ENCODE peak calls at places on chromosomes 12 and 14, in four cellular contexts. W, Z, N and E are unnamed samples.

GRCh38 chr12:55743131-55743921 is 404 bp downstream of the GDF11 start:
- DNase-seq in W (peak), Z (peak), N (peak), E (peak)

GRCh38 chr14:44795725-44796124 is 166.0 kb downstream of the KLHL28 start:
- DNase-seq in W (no peak), Z (no peak), N (peak), E (no peak)

GRCh38 chr14:48726080-48726642 is 860.0 kb downstream of the RPS29 start:
- DNase-seq in W (no peak), Z (no peak), N (peak), E (no peak)

GRCh38 chr12:2856901-2857495 is at the start of gene TEX52:
- DNase-seq in W (no peak), Z (no peak), N (no peak), E (no peak)

GRCh38 chr12:11777962-11778361 is 128.5 kb downstream of the ETV6 start:
- DNase-seq in W (no peak), Z (no peak), N (no peak), E (no peak)

GRCh38 chr14:69190191-69190590 is 1.1 kb upstream of the EXD2 start:
- DNase-seq in W (no peak), Z (no peak), N (no peak), E (no peak)

GRCh38 chr14:64572721-64573508 is 23.2 kb downstream of the PPP1R36 start:
- DNase-seq in W (no peak), Z (no peak), N (peak), E (no peak)

GRCh38 chr14:103547941-103548462 is 14.5 kb downstream of the BAG5 start:
- DNase-seq in W (no peak), Z (no peak), N (no peak), E (no peak)

GRCh38 chr14:75295061-75295461 is 16.4 kb downstream of the FOS start:
- DNase-seq in W (peak), Z (peak), N (peak), E (peak)

GRCh38 chr14:68771631-68772030 is 21.2 kb downstream of the ZFP36L1 start:
- DNase-seq in W (peak), Z (no peak), N (no peak), E (no peak)

GRCh38 chr12:105214670-105215375 is 21.2 kb downstream of the APPL2 start:
- DNase-seq in W (no peak), Z (peak), N (no peak), E (no peak)

GRCh38 chr14:60645191-60645590 is 4.1 kb downstream of the SIX1 start:
- DNase-seq in W (no peak), Z (no peak), N (no peak), E (no peak)

GRCh38 chr14:78617735-78618134 is 447.6 kb downstream of the NRXN3 start:
- DNase-seq in W (no peak), Z (no peak), N (no peak), E (no peak)

GRCh38 chr12:96495841-96496545 is 6.6 kb downstream of the CFAP54 start:
- DNase-seq in W (no peak), Z (no peak), N (no peak), E (no peak)

GRCh38 chr12:19058235-19059021 is 71.1 kb upstream of the PLEKHA5 start:
- DNase-seq in W (no peak), Z (no peak), N (peak), E (no peak)

GRCh38 chr12:32083489-32083888 is 23.2 kb upstream of the BICD1 start:
- DNase-seq in W (no peak), Z (no peak), N (peak), E (peak)

GRCh38 chr14:73234029-73234428 is 3.3 kb upstream of the PAPLN start:
- DNase-seq in W (no peak), Z (no peak), N (no peak), E (no peak)

GRCh38 chr14:89349196-89350008 is 67.6 kb downstream of the FOXN3 start:
- DNase-seq in W (peak), Z (no peak), N (no peak), E (no peak)

GRCh38 chr14:66104486-66104885 is 381.7 kb upstream of the CCDC196 start:
- DNase-seq in W (no peak), Z (no peak), N (no peak), E (no peak)

GRCh38 chr12:4700621-4701026 is 19.6 kb upstream of the GALNT8 start:
- DNase-seq in W (peak), Z (no peak), N (peak), E (peak)

GRCh38 chr12:65699251-65699650 is 125.0 kb upstream of the HMGA2 start:
- DNase-seq in W (no peak), Z (no peak), N (peak), E (peak)
- TF ChIP-seq CTCF in W (no peak), Z (no peak), N (peak), E (peak)

DNA sequence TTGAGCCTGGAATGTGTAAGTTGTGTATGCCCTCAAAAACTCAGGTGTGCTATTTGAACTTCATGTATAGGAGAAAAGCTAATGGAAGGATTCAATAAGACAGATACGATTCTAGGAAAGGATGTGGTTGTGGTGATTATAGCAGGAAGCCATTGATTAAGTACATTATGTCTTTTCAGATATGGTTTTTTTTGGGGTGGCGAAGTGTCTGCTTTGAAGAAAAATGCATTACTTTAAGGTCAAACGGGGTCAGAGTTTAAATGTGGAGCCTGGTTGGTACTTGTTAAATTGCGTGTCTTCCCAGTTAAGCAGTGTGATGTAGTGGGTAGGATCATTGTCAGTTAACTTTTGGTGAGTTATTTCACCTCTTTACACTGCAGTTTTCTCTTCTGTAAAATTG is 13.0 kb upstream of the NUP107 start:
- DNase-seq in W (no peak), Z (no peak), N (no peak), E (no peak)
- H3K4me3 ChIP-seq in W (no peak), Z (no peak), N (no peak), E (no peak)

DNA sequence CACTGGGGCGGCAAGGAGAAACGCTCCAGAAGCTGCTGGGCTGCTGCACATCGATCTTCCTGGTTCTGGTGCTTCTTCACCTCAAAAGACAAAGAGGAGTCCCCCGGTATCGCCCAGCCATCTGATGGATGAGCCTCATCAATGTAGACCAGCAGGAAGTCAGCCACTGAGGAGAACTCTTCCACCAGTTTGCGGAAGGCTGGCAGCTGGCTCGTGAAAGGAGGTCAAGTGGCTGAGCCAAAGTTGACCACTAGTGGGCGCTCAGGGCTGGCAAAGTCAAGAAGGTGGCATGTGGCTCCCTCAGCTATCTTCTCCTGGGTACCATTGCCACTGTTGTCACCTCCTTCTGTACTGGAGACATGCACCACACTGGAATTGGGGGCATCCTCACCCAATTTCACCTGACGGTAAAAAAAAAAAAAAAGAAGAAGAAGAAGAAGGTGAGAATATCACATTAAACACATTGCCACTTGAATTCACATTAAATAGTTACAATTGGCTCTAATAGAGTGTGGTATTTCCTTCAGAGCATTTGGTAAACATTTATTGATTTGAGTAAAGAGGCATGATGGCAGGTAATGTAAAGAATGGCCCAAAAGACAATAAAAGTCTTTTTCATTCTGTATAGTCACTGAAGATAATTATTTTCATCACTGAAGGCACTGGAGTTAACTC is 8.3 kb downstream of the DIO2 start:
- DNase-seq in W (peak), Z (no peak), N (no peak), E (no peak)
- TF ChIP-seq CTCF in W (no peak), Z (no peak), N (peak), E (peak)

GRCh38 chr12:24903305-24904088 is 45.4 kb downstream of the BCAT1 start:
- DNase-seq in W (no peak), Z (no peak), N (no peak), E (peak)
- H3K4me3 ChIP-seq in W (peak), Z (peak), N (peak), E (peak)

GRCh38 chr14:54902143-54902520 is 494 bp downstream of the GCH1 start:
- DNase-seq in W (peak), Z (peak), N (peak), E (peak)

GRCh38 chr14:54906075-54906474 is 3.4 kb upstream of the GCH1 start:
- DNase-seq in W (no peak), Z (no peak), N (no peak), E (no peak)

GRCh38 chr14:54908230-54908629 is 5.6 kb upstream of the GCH1 start:
- DNase-seq in W (no peak), Z (no peak), N (no peak), E (no peak)

GRCh38 chr14:54901380-54902142 is 1.1 kb downstream of the GCH1 start:
- DNase-seq in W (no peak), Z (no peak), N (no peak), E (no peak)

DNA sequence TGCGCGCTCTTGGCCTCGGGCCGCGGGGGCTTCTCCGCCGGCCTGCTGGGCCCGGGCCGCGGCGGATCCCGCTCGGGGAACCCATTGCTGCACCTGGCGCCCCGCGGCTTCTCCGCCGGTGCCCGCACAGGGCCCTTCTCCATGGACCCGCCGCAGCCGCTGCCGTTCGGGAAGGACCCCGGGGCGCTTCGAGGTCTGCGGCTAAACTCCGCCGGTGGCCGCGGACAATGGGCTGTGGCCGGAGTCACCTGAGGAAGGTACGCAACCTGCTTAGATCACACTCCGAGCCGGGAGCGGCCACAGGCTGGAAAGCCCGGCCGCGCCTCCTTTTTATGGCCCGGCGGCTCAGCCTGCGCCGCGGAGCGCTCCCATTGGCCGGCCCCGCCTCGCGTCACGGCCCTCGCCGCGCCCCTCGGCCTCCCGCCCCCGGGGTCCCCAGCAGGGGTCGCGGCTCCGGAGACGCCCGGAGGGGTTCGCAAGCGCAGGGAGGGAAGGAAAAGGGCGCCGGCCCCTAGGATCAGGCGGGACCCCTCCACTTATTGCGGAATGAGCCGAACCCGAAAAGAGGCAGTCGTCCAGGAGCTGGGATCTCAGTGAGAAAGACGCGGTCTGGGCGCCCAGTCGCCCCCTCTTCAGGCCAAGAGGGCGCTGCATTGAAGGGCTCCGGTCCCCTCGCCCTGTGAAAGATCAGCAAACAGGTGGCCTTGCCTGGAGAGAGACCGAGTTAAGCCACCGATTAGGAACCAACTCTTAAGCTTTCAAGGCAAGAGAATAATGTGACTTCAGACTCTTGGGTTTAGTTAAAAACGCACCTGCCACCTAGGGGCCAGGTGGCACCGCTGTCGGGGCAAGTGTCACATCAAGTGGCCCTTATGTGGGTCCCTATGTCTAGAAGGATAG is at the start of gene GCH1:
- DNase-seq in W (peak), Z (peak), N (peak), E (peak)
- TF ChIP-seq CTCF in W (peak), Z (peak), N (peak), E (peak)

GRCh38 chr12:68290126-68290525 is 36.7 kb upstream of the IL22 start:
- DNase-seq in W (no peak), Z (no peak), N (no peak), E (no peak)

GRCh38 chr12:68293347-68293746 is 38.8 kb downstream of the MDM1 start:
- DNase-seq in W (no peak), Z (no peak), N (no peak), E (no peak)

GRCh38 chr12:68294246-68294645 is 37.9 kb downstream of the MDM1 start:
- DNase-seq in W (no peak), Z (no peak), N (no peak), E (no peak)

GRCh38 chr12:68292157-68292940 is 38.9 kb upstream of the IL22 start:
- DNase-seq in W (no peak), Z (no peak), N (no peak), E (no peak)

DNA sequence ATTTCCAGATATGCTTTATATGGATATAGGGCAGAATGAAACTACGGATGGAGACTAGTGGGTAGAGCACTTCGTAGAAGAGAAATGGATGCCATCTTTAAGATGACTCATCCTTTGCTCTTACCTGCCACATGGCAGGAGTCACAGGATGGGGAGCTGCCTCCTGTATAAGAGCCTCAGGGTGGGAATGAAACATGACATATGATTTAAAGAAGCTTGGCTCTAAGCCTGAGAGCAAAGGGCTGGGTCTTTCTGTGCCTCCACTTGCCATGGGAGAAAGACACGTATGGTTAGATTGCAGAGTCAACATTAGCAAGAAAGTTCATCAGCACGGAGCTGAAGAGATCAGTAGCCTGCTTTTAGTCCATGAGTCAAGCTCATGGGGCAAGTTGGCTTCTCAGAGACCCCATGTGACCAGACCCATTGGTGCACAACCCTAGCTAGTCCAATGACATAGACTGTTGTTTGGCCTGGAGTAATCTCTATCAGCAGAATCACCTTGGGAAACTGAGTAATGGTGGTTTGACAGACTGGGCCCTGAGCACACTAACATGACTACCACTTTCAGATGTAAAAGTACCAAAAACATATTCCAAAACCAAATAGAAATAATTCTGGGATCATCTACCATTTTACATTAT is 38.1 kb upstream of the IL22 start:
- DNase-seq in W (no peak), Z (no peak), N (no peak), E (no peak)
- H3K4me3 ChIP-seq in W (no peak), Z (no peak), N (no peak), E (no peak)

DNA sequence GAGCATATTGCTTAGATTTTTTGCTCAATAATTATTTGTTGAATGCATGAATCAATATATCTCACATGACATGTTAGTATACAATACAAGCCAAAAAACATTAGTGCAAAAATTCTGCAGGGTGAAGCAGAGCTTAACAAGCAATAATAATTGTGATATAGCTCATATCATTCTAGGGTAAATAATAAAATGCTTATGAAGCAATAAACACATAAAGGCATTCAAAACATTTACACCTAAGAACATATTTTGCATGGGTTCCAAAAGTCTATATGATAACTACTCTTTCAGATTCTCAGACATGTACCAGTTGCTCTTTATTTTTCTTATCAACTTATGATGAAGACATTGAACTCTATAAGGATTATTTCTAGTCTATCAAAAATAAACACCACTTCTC is 886.2 kb downstream of the TRHDE start:
- DNase-seq in W (no peak), Z (no peak), N (no peak), E (no peak)
- TF ChIP-seq CTCF in W (no peak), Z (no peak), N (no peak), E (no peak)

DNA sequence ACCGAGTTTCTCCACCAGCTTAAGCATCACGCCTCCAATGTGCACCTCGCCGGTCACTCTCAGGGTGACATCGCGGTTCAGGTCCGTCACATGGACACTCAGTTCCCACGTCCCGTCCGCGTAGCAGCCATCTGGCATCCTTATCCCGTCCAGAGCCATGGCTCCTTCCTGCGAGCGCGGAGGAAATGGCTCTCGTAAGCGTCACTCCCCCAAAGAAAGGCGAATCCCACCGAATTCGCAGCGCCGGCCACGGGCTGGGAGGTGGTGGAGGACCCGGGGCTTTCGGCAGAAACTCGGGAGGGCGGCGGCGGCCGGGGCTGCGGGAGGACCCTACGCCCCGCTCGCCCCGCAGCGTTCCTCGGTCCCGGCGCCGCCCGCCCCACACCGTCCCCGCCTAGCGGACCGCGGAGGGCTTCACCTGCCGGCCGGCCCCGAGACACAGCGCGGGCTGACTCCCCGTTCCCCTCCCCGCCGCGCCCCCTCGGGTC is 396 bp downstream of the FERMT2 start:
- DNase-seq in W (peak), Z (peak), N (peak), E (peak)
- H3K4me3 ChIP-seq in W (peak), Z (peak), N (peak), E (peak)

DNA sequence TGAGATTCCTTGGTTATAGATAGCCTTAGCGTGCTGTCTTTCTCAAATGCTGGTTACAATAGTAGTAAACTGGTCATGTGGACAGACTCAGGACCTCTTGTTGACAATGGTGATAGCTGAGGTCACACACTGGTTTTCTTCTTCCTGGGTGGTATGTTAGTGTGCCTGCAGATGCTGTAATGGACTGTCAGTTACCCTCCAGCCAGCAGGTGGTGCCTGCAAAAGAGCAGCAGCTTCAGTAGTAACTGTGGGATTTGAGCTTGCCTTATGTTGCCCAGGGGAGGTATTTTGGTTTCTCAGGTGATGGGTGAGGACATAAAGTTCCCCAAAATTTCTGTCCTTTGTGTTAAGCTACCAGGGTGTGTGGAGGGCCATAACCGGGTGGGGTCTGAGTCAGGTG is 33.7 kb upstream of the SCAF11 start:
- DNase-seq in W (no peak), Z (no peak), N (no peak), E (no peak)
- TF ChIP-seq CTCF in W (no peak), Z (no peak), N (no peak), E (no peak)

GRCh38 chr12:65643171-65643570 is 181.1 kb upstream of the HMGA2 start:
- DNase-seq in W (no peak), Z (no peak), N (no peak), E (no peak)

GRCh38 chr12:65642006-65642695 is 182.1 kb upstream of the HMGA2 start:
- DNase-seq in W (no peak), Z (no peak), N (no peak), E (no peak)

GRCh38 chr12:65638324-65638723 is 186.0 kb upstream of the HMGA2 start:
- DNase-seq in W (no peak), Z (no peak), N (no peak), E (no peak)

GRCh38 chr12:65637774-65638173 is 186.5 kb upstream of the HMGA2 start:
- DNase-seq in W (no peak), Z (no peak), N (peak), E (no peak)

GRCh38 chr12:65640489-65640901 is 183.8 kb upstream of the HMGA2 start:
- DNase-seq in W (no peak), Z (no peak), N (peak), E (peak)
- H3K4me3 ChIP-seq in W (no peak), Z (no peak), N (no peak), E (no peak)